ENCODE peak calls at places on chromosomes 5 and 9, in five cellular contexts. Q is right lobe of liver, U is suprapubic skin, D is adrenal gland, K is IMR-90. M is an unnamed sample.

GRCh38 chr5:53490747-53491146 is 10.3 kb downstream of the FST start:
- DNase-seq in Q (no peak), U (no peak), D (no peak), K (peak), M (no peak)

GRCh38 chr9:124784503-124784902 is 7.6 kb downstream of the OLFML2A start:
- DNase-seq in Q (no peak), U (no peak), D (peak), K (no peak), M (no peak)

GRCh38 chr5:148421661-148422060 is 37.9 kb downstream of the FBXO38 start:
- DNase-seq in Q (no peak), U (no peak), D (no peak), K (no peak), M (no peak)

GRCh38 chr5:17216974-17217325 is 481 bp upstream of the BASP1 start:
- DNase-seq in Q (peak), U (no peak), D (peak), K (peak), M (peak)

GRCh38 chr9:108078823-108079222 is 589.3 kb upstream of the KLF4 start:
- DNase-seq in Q (no peak), U (no peak), D (no peak), K (no peak), M (no peak)

GRCh38 chr5:115387816-115388215 is 91.4 kb upstream of the CCDC112 start:
- DNase-seq in Q (no peak), U (no peak), D (no peak), K (no peak), M (no peak)

GRCh38 chr9:35518981-35519679 is 29.2 kb downstream of the RUSC2 start:
- DNase-seq in Q (no peak), U (no peak), D (no peak), K (peak), M (peak)

GRCh38 chr9:110977259-110977709 is 61.0 kb downstream of the LPAR1 start:
- DNase-seq in Q (no peak), U (no peak), D (peak), K (peak), M (no peak)

GRCh38 chr9:123607479-123607878 is 251.5 kb downstream of the CRB2 start:
- DNase-seq in Q (no peak), U (no peak), D (no peak), K (no peak), M (peak)

GRCh38 chr9:38621434-38622082 is 1.2 kb upstream of the ANKRD18A start:
- DNase-seq in Q (peak), U (no peak), D (peak), K (no peak), M (peak)

GRCh38 chr5:126106032-126106431 is 317.2 kb upstream of the GRAMD2B start:
- DNase-seq in Q (no peak), U (no peak), D (no peak), K (no peak), M (no peak)

GRCh38 chr5:159094745-159095144 is 5.0 kb downstream of the EBF1 start:
- DNase-seq in Q (peak), U (peak), D (peak), K (peak), M (peak)

GRCh38 chr9:130150779-130151381 is 21.3 kb upstream of the NCS1 start:
- DNase-seq in Q (no peak), U (no peak), D (peak), K (peak), M (no peak)

GRCh38 chr5:173452098-173452497 is 123.9 kb upstream of the STC2 start:
- DNase-seq in Q (peak), U (no peak), D (peak), K (peak), M (no peak)

GRCh38 chr9:128635266-128636023 is 21.2 kb downstream of the DYNC2I2 start:
- DNase-seq in Q (peak), U (peak), D (peak), K (peak), M (peak)
- TF ChIP-seq POLR2A in Q (no peak), U (no peak), D (peak), K (no peak), M (peak)

GRCh38 chr9:3473402-3473801 is 52.4 kb downstream of the RFX3 start:
- DNase-seq in Q (no peak), U (no peak), D (no peak), K (no peak), M (no peak)

GRCh38 chr9:3464033-3464638 is 61.7 kb downstream of the RFX3 start:
- DNase-seq in Q (no peak), U (no peak), D (no peak), K (peak), M (no peak)

GRCh38 chr9:3467593-3468219 is 58.1 kb downstream of the RFX3 start:
- DNase-seq in Q (peak), U (no peak), D (peak), K (peak), M (peak)

GRCh38 chr9:3468407-3469205 is 57.2 kb downstream of the RFX3 start:
- DNase-seq in Q (no peak), U (no peak), D (no peak), K (no peak), M (no peak)
- H3K27ac ChIP-seq in Q (no peak), U (no peak), D (no peak), K (no peak), M (no peak)

GRCh38 chr5:179509845-179510244 is 40.5 kb upstream of the RUFY1 start:
- DNase-seq in Q (no peak), U (no peak), D (no peak), K (no peak), M (no peak)
- TF ChIP-seq POLR2A in Q (no peak), U (no peak), D (no peak), K (no peak), M (no peak)

DNA sequence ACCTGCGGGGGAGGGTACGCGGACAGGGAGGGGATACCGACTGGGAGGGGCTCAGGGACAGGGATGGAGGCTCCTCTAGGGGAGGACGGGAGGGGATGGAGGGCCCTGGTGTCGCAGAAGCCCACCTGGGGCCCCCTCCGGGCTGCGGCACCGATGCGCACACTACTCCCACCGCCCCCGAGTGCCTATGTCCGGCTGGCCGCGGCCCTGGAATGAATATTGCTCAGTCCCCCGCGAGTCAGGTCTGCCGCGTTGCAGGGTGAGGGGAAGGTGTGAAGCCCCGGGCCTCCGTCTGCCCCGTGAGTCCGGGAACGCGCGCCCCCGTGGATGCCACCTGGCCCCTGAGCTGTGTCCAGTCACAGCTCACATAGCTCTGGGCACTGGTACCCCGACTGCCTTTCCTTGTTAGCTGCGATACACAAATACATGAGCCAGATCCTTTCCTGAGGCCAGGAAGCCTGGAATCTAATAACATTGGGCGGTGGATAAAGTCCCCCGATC is 44.5 kb upstream of the PRSS3 start:
- DNase-seq in Q (peak), U (no peak), D (no peak), K (no peak), M (no peak)
- H3K27ac ChIP-seq in Q (no peak), U (no peak), D (no peak), K (no peak), M (no peak)

DNA sequence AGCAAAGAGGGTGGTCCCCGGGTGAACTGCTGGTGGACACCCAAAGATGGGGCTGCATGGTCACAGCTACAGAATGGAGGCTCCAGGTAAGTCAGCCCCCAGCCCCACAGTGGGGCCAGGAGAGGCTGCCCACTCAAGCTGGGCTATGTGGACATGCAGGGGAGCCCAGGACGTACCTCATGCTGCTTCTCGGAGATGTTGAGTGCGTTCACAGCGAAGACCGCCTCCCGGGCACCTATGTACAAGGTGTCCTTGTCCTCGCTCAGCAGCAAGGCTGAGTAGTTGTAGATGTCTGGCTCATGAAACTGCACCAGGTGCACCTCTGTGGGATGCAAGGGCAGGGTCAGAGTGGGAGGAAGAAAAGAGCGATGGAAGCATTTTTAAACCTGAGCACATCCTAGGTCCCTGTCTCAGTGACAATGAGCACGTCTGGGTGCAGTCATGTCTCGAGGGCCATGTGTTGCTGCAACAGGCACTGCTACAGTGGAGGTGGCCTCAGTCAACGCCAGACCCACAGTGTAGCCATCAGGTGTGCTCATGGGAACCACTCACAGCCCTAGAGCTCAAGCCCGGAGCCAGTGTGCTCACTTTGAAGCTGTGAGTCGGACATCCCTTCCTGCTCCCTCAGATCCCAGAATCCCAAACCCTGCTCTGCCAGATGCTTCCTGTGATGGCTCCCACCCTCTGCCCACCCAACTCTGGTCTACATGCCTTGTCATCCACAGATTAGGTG is 84.6 kb downstream of the SECISBP2 start:
- DNase-seq in Q (no peak), U (no peak), D (no peak), K (no peak), M (no peak)
- TF ChIP-seq POLR2A in Q (no peak), U (no peak), D (no peak), K (no peak), M (no peak)

DNA sequence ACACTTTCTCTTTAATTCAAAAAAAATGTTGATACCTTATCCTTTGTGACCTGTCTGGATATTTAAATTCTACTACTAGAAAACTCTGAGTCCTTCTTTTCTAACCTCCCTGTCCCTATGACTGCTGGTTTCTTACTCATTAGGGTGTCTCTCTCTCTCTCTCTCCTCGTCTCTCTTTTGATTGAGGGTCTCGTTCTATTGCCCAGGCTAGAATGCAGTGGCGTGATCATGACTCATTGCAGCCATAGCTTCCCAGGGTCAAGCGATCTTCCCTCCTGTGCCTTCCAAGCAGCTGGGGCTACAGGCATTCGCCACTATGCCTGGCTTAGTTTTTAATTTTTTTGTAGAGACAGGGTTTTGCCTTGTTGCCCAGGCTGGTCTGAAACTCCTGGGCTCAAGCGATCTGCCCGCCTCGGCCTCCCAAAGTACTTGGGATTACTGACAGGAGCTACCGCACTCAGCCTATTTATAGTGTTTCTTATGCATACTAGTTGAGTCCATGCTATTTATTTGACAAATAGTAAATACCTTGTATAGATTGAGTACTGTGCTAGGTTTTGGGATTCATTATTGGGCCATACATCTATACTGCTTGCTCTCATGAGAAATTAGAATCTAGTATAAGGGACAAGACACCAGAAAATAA is 61.9 kb downstream of the NSD1 start:
- DNase-seq in Q (no peak), U (no peak), D (peak), K (peak), M (no peak)
- H3K27ac ChIP-seq in Q (no peak), U (no peak), D (peak), K (no peak), M (no peak)

GRCh38 chr9:91586282-91586681 is 162.7 kb upstream of the NFIL3 start:
- DNase-seq in Q (no peak), U (no peak), D (no peak), K (no peak), M (no peak)

GRCh38 chr9:91589101-91589553 is 165.5 kb upstream of the NFIL3 start:
- DNase-seq in Q (no peak), U (no peak), D (peak), K (peak), M (peak)

GRCh38 chr9:91583161-91583875 is 159.7 kb upstream of the NFIL3 start:
- DNase-seq in Q (no peak), U (no peak), D (no peak), K (no peak), M (no peak)

GRCh38 chr9:91580136-91580535 is 156.5 kb upstream of the NFIL3 start:
- DNase-seq in Q (no peak), U (no peak), D (no peak), K (peak), M (no peak)

DNA sequence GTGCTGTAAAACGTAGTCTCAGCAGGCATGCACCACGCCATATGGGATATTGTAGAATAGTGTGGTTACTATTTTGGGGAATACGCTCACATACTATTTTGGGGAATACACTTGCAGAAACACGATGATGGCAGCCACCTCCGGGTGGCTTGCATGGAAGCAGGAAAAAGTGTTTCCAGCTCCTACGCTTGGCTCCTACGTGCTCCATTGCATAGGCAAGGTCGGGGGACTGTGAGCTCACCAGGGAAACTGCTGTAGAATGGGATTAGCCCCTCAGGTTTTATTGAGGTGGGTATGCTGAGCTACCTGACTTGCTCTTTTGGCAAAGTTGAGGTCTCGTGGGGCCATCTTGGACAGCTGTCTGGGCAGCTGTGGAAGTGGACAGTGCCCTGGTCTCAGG is 160.4 kb upstream of the NFIL3 start:
- DNase-seq in Q (no peak), U (no peak), D (no peak), K (no peak), M (no peak)
- TF ChIP-seq POLR2A in Q (no peak), U (no peak), D (no peak), K (no peak), M (no peak)

GRCh38 chr5:130063603-130064002 is 159.3 kb downstream of the CHSY3 start:
- DNase-seq in Q (no peak), U (no peak), D (no peak), K (no peak), M (no peak)

GRCh38 chr5:130068988-130069387 is 164.7 kb downstream of the CHSY3 start:
- DNase-seq in Q (no peak), U (no peak), D (no peak), K (no peak), M (no peak)

GRCh38 chr5:130066644-130067043 is 162.4 kb downstream of the CHSY3 start:
- DNase-seq in Q (no peak), U (no peak), D (peak), K (no peak), M (no peak)

GRCh38 chr5:130067364-130067763 is 163.1 kb downstream of the CHSY3 start:
- DNase-seq in Q (no peak), U (no peak), D (no peak), K (no peak), M (no peak)

GRCh38 chr5:130065617-130066016 is 161.4 kb downstream of the CHSY3 start:
- DNase-seq in Q (no peak), U (no peak), D (no peak), K (no peak), M (no peak)
- H3K27ac ChIP-seq in Q (no peak), U (peak), D (no peak), K (no peak), M (no peak)

M was measured in thyroid gland.